ENCODE peak calls at places on chromosomes 16 and 17, in six cellular contexts. One of them, this sample, is unnamed.

GRCh38 chr17:37764383-37764782 is 19.5 kb upstream of the HNF1B start:
- DNase-seq in A549: no peak
- DNase-seq in HepG2: no peak
- DNase-seq in H1: no peak
- DNase-seq in SK-N-SH: no peak
- DNase-seq in GM12878: no peak
- DNase-seq in this sample: no peak

GRCh38 chr17:3888343-3889171 is 4.3 kb downstream of the CAMKK1 start:
- DNase-seq in A549: no peak
- DNase-seq in HepG2: no peak
- DNase-seq in H1: no peak
- DNase-seq in SK-N-SH: no peak
- DNase-seq in GM12878: no peak
- DNase-seq in this sample: peak

GRCh38 chr16:31860508-31860907 is 13.1 kb upstream of the ZNF267 start:
- DNase-seq in A549: no peak
- DNase-seq in HepG2: no peak
- DNase-seq in H1: no peak
- DNase-seq in SK-N-SH: no peak
- DNase-seq in GM12878: no peak
- DNase-seq in this sample: no peak

GRCh38 chr17:82935944-82936767 is 96.3 kb upstream of the ZNF750 start:
- DNase-seq in A549: no peak
- DNase-seq in HepG2: no peak
- DNase-seq in H1: no peak
- DNase-seq in SK-N-SH: no peak
- DNase-seq in GM12878: no peak
- DNase-seq in this sample: no peak

GRCh38 chr16:66512589-66513404 is 37.1 kb downstream of the TK2 start:
- DNase-seq in A549: no peak
- DNase-seq in HepG2: peak
- DNase-seq in H1: no peak
- DNase-seq in SK-N-SH: no peak
- DNase-seq in GM12878: no peak
- DNase-seq in this sample: no peak

GRCh38 chr17:74584307-74584706 is 7.8 kb downstream of the CD300LD start:
- DNase-seq in A549: no peak
- DNase-seq in HepG2: no peak
- DNase-seq in H1: no peak
- DNase-seq in SK-N-SH: no peak
- DNase-seq in GM12878: no peak
- DNase-seq in this sample: no peak

GRCh38 chr17:50218771-50219315 is 17.4 kb upstream of the COL1A1 start:
- DNase-seq in A549: no peak
- DNase-seq in HepG2: peak
- DNase-seq in H1: no peak
- DNase-seq in SK-N-SH: no peak
- DNase-seq in GM12878: no peak
- DNase-seq in this sample: no peak

GRCh38 chr17:45248132-45248936 is 13.6 kb downstream of the SPATA32 start:
- DNase-seq in A549: peak
- DNase-seq in HepG2: no peak
- DNase-seq in H1: no peak
- DNase-seq in SK-N-SH: no peak
- DNase-seq in GM12878: no peak
- DNase-seq in this sample: peak

GRCh38 chr16:19135896-19136438 is 22.2 kb downstream of the ITPRIPL2 start:
- DNase-seq in A549: peak
- DNase-seq in HepG2: no peak
- DNase-seq in H1: no peak
- DNase-seq in SK-N-SH: no peak
- DNase-seq in GM12878: no peak
- DNase-seq in this sample: peak

GRCh38 chr17:7882068-7882467 is 6.5 kb upstream of the CHD3 start:
- DNase-seq in A549: no peak
- DNase-seq in HepG2: no peak
- DNase-seq in H1: no peak
- DNase-seq in SK-N-SH: no peak
- DNase-seq in GM12878: no peak
- DNase-seq in this sample: no peak

GRCh38 chr17:21268596-21269188 is 15.5 kb upstream of the NATD1 start:
- DNase-seq in A549: no peak
- DNase-seq in HepG2: no peak
- DNase-seq in H1: no peak
- DNase-seq in SK-N-SH: no peak
- DNase-seq in GM12878: no peak
- DNase-seq in this sample: no peak

GRCh38 chr16:83851473-83851872 is 43.7 kb downstream of the HSBP1 start:
- DNase-seq in A549: no peak
- DNase-seq in HepG2: no peak
- DNase-seq in H1: no peak
- DNase-seq in SK-N-SH: no peak
- DNase-seq in GM12878: no peak
- DNase-seq in this sample: no peak

GRCh38 chr16:59236804-59237463 is 502.8 kb upstream of the GOT2 start:
- DNase-seq in A549: no peak
- DNase-seq in HepG2: no peak
- DNase-seq in H1: peak
- DNase-seq in SK-N-SH: no peak
- DNase-seq in GM12878: no peak
- DNase-seq in this sample: no peak

GRCh38 chr16:11191665-11192064 is 64.3 kb downstream of the SOCS1 start:
- DNase-seq in A549: no peak
- DNase-seq in HepG2: no peak
- DNase-seq in H1: no peak
- DNase-seq in SK-N-SH: no peak
- DNase-seq in GM12878: no peak
- DNase-seq in this sample: no peak

GRCh38 chr17:17924857-17925250 is 47.3 kb downstream of the TOM1L2 start:
- DNase-seq in A549: no peak
- DNase-seq in HepG2: no peak
- DNase-seq in H1: no peak
- DNase-seq in SK-N-SH: no peak
- DNase-seq in GM12878: no peak
- DNase-seq in this sample: no peak

GRCh38 chr17:71995570-71995969 is 125.2 kb upstream of the SOX9 start:
- DNase-seq in A549: no peak
- DNase-seq in HepG2: no peak
- DNase-seq in H1: no peak
- DNase-seq in SK-N-SH: no peak
- DNase-seq in GM12878: no peak
- DNase-seq in this sample: no peak

GRCh38 chr16:17836868-17837602 is 366.3 kb upstream of the XYLT1 start:
- DNase-seq in A549: peak
- DNase-seq in HepG2: peak
- DNase-seq in H1: peak
- DNase-seq in SK-N-SH: no peak
- DNase-seq in GM12878: no peak
- DNase-seq in this sample: no peak

GRCh38 chr16:13109171-13109570 is 207.8 kb downstream of the SHISA9 start:
- DNase-seq in A549: no peak
- DNase-seq in HepG2: no peak
- DNase-seq in H1: no peak
- DNase-seq in SK-N-SH: no peak
- DNase-seq in GM12878: no peak
- DNase-seq in this sample: no peak

GRCh38 chr17:50618300-50618699 is 16.4 kb upstream of the ABCC3 start:
- DNase-seq in A549: no peak
- DNase-seq in HepG2: no peak
- DNase-seq in H1: no peak
- DNase-seq in SK-N-SH: no peak
- DNase-seq in GM12878: no peak
- DNase-seq in this sample: no peak

GRCh38 chr17:72984925-72985322 is 107.6 kb downstream of the SLC39A11 start:
- DNase-seq in A549: no peak
- DNase-seq in HepG2: no peak
- DNase-seq in H1: no peak
- DNase-seq in SK-N-SH: no peak
- DNase-seq in GM12878: no peak
- DNase-seq in this sample: no peak

GRCh38 chr17:43907425-43907981 is at the start of gene MPP2:
- DNase-seq in A549: peak
- DNase-seq in HepG2: peak
- DNase-seq in H1: no peak
- DNase-seq in SK-N-SH: peak
- DNase-seq in GM12878: no peak
- DNase-seq in this sample: peak

GRCh38 chr16:76176153-76176552 is 101.0 kb upstream of the CNTNAP4 start:
- DNase-seq in A549: no peak
- DNase-seq in HepG2: no peak
- DNase-seq in H1: no peak
- DNase-seq in SK-N-SH: no peak
- DNase-seq in GM12878: peak
- DNase-seq in this sample: no peak

GRCh38 chr16:16004314-16004749 is 54.9 kb downstream of the ABCC1 start:
- DNase-seq in A549: no peak
- DNase-seq in HepG2: no peak
- DNase-seq in H1: no peak
- DNase-seq in SK-N-SH: no peak
- DNase-seq in GM12878: no peak
- DNase-seq in this sample: no peak

GRCh38 chr16:81214745-81215166 is 23.7 kb upstream of the BCO1 start:
- DNase-seq in A549: peak
- DNase-seq in HepG2: peak
- DNase-seq in H1: peak
- DNase-seq in SK-N-SH: no peak
- DNase-seq in GM12878: no peak
- DNase-seq in this sample: peak
- TF ChIP-seq CHD2 in A549: no peak
- TF ChIP-seq CHD2 in HepG2: no peak
- TF ChIP-seq CHD2 in H1: no peak
- TF ChIP-seq CHD2 in SK-N-SH: no peak
- TF ChIP-seq CHD2 in GM12878: no peak
- TF ChIP-seq CHD2 in this sample: no peak

DNA sequence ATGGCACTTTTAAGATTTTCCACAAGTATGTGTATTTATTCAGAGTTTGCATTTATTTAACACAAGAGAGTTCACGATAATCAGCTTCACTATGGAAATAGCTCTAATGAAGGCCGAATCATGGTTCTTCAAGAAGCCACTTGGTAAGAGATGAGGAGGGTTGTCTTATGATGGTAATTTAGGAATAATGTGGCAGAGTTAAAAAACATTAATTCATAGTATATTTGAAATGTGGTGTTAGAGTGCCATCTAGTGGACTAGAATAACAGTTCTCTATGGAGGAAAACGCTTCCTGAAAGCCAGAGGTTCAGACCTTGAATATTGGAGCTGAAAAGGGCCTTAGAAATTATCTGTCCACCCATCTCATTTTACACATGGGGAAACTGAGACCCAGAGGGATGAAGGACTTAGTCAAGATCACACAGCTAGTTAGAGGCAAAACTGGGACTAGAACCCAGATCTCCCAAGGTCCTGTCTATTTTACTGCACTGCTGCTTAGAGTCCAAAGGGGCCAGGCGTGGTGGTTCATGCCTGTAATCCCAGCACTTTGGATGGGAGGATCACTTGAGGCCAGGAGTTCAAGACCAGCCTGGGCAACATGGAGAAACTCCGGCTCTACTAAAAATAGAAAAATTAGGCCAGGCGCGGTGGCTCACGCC is 33.8 kb upstream of the KPNB1 start:
- DNase-seq in A549: peak
- DNase-seq in HepG2: peak
- DNase-seq in H1: no peak
- DNase-seq in SK-N-SH: peak
- DNase-seq in GM12878: peak
- DNase-seq in this sample: peak
- TF ChIP-seq CHD2 in A549: no peak
- TF ChIP-seq CHD2 in HepG2: no peak
- TF ChIP-seq CHD2 in H1: no peak
- TF ChIP-seq CHD2 in SK-N-SH: no peak
- TF ChIP-seq CHD2 in GM12878: no peak
- TF ChIP-seq CHD2 in this sample: no peak

GRCh38 chr16:88458039-88458772 is 5.1 kb downstream of the ZFPM1 start:
- DNase-seq in A549: no peak
- DNase-seq in HepG2: no peak
- DNase-seq in H1: no peak
- DNase-seq in SK-N-SH: peak
- DNase-seq in GM12878: no peak
- DNase-seq in this sample: no peak

GRCh38 chr16:88455610-88456355 is 2.7 kb downstream of the ZFPM1 start:
- DNase-seq in A549: peak
- DNase-seq in HepG2: peak
- DNase-seq in H1: no peak
- DNase-seq in SK-N-SH: peak
- DNase-seq in GM12878: peak
- DNase-seq in this sample: peak

GRCh38 chr16:88454315-88455057 is 1.4 kb downstream of the ZFPM1 start:
- DNase-seq in A549: peak
- DNase-seq in HepG2: no peak
- DNase-seq in H1: no peak
- DNase-seq in SK-N-SH: peak
- DNase-seq in GM12878: no peak
- DNase-seq in this sample: no peak

GRCh38 chr16:88458773-88459235 is 5.7 kb downstream of the ZFPM1 start:
- DNase-seq in A549: no peak
- DNase-seq in HepG2: no peak
- DNase-seq in H1: no peak
- DNase-seq in SK-N-SH: no peak
- DNase-seq in GM12878: no peak
- DNase-seq in this sample: no peak

DNA sequence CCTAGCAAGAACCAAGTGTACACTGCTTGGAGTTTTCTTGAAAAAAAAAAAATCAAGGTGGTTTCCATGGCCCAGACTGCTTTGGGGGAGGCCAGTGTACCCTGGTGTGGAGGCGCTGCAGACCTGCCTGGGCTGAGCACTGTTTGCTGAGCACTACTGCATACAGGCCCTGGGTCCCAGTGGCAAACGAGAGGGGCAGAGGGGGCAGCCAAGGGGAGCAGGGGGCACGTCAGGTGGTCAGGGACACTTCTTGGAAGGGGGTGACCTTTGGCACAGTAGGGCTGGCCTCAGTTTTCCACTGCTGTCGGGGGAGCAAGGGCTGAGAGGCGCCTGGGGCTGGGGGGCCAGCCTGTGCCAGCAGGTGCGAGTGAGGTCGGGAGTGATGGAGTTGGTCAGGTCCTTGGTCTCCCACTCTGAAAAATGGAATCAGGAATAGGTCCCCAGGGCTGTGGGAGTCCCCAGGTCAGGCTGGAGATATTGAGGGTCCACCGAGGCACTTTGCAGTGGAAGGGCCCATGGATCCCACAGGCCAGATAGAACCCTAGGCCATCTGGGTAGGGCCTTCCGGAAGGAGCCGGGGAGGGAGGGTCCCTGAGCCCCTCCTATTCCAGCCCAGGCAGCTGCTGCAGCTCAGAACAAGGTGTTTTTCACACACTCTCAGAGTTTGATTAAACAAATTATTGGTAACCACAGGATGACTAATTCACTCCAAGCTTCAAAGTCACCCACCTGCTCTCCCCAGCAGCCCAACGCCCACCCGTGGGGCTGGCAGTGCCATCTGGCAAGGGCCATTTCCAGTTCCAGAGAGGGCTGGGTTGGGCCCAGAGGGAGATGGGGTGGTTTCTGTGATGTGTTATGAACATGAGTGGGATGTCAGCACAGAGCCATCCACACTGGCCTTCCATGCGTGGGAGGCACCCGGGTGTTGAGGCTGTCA is 3.5 kb downstream of the ZFPM1 start:
- DNase-seq in A549: no peak
- DNase-seq in HepG2: no peak
- DNase-seq in H1: no peak
- DNase-seq in SK-N-SH: no peak
- DNase-seq in GM12878: no peak
- DNase-seq in this sample: no peak
- TF ChIP-seq CHD2 in A549: no peak
- TF ChIP-seq CHD2 in HepG2: no peak
- TF ChIP-seq CHD2 in H1: no peak
- TF ChIP-seq CHD2 in SK-N-SH: no peak
- TF ChIP-seq CHD2 in GM12878: no peak
- TF ChIP-seq CHD2 in this sample: no peak

GRCh38 chr16:58026705-58027340 is 1.3 kb downstream of the MMP15 start:
- DNase-seq in A549: peak
- DNase-seq in HepG2: no peak
- DNase-seq in H1: no peak
- DNase-seq in SK-N-SH: peak
- DNase-seq in GM12878: no peak
- DNase-seq in this sample: peak
- TF ChIP-seq CHD2 in A549: no peak
- TF ChIP-seq CHD2 in HepG2: no peak
- TF ChIP-seq CHD2 in H1: no peak
- TF ChIP-seq CHD2 in SK-N-SH: no peak
- TF ChIP-seq CHD2 in GM12878: no peak
- TF ChIP-seq CHD2 in this sample: no peak

This sample was measured in K562.